ENCODE peak calls at places on chromosomes 13 and 19, in eight cellular contexts. Y is stimulated activated CD8-positive, alpha-beta memory T cell treated with anti-CD3 and anti-CD28 coated beads, Interleukin-15, amount 100 ng/mL, for 4 hours; J is T-helper 9 cell; Q is CD4-positive, CD25-positive, alpha-beta regulatory T cell; G is NCI-H2171; L is nephron progenitor cell; T is NCI-H2029 treated with DMSO at 0.1 percent for 48 hours; N is WTC11. V is an unnamed sample.

GRCh38 chr13:39938591-39938990 is 283.1 kb downstream of the COG6 start:
- DNase-seq in Y (no peak), J (no peak), Q (no peak), G (no peak), L (no peak), T (no peak), N (no peak), V (no peak)

GRCh38 chr13:100584901-100585300 is 3.7 kb downstream of the GGACT start:
- DNase-seq in Y (no peak), J (no peak), Q (peak), G (no peak), L (no peak), T (no peak), N (no peak), V (no peak)

GRCh38 chr13:70394149-70394548 is 285.9 kb upstream of the KLHL1 start:
- DNase-seq in Y (no peak), J (no peak), Q (no peak), G (no peak), L (no peak), T (no peak), N (no peak), V (no peak)

GRCh38 chr13:26600345-26600761 is 42.9 kb downstream of the WASF3 start:
- DNase-seq in Y (no peak), J (no peak), Q (no peak), G (no peak), L (no peak), T (no peak), N (no peak), V (no peak)

GRCh38 chr19:51317968-51318367 is 6.5 kb downstream of the IGLON5 start:
- DNase-seq in Y (no peak), J (no peak), Q (no peak), G (no peak), L (no peak), T (no peak), N (no peak), V (no peak)

GRCh38 chr13:27830010-27830409 is 37.7 kb downstream of the GSX1 start:
- DNase-seq in Y (peak), J (peak), Q (peak), G (no peak), L (peak), T (no peak), N (peak), V (peak)

GRCh38 chr19:13172335-13173128 is 22.3 kb downstream of the IER2 start:
- DNase-seq in Y (peak), J (peak), Q (peak), G (peak), L (no peak), T (peak), N (no peak), V (peak)

GRCh38 chr19:48283908-48284307 is 14.0 kb downstream of the ZNF114 start:
- DNase-seq in Y (no peak), J (no peak), Q (no peak), G (no peak), L (no peak), T (no peak), N (no peak), V (no peak)

GRCh38 chr19:35845215-35846037 is 6.9 kb downstream of the NPHS1 start:
- DNase-seq in Y (no peak), J (no peak), Q (peak), G (no peak), L (peak), T (no peak), N (peak), V (no peak)

GRCh38 chr13:25190256-25190655 is 18.2 kb upstream of the AMER2 start:
- DNase-seq in Y (no peak), J (no peak), Q (no peak), G (no peak), L (no peak), T (no peak), N (no peak), V (no peak)

GRCh38 chr19:5775668-5776309 is 8.8 kb downstream of the PRR22 start:
- DNase-seq in Y (no peak), J (no peak), Q (no peak), G (no peak), L (no peak), T (no peak), N (no peak), V (no peak)

GRCh38 chr19:14475251-14476073 is at the start of gene PTGER1:
- DNase-seq in Y (no peak), J (no peak), Q (peak), G (no peak), L (peak), T (no peak), N (peak), V (no peak)

GRCh38 chr19:5083547-5083965 is 114.6 kb downstream of the KDM4B start:
- DNase-seq in Y (no peak), J (no peak), Q (no peak), G (no peak), L (peak), T (no peak), N (no peak), V (no peak)

GRCh38 chr13:50126378-50127016 is 111.3 kb downstream of the KCNRG start:
- DNase-seq in Y (no peak), J (peak), Q (peak), G (no peak), L (peak), T (no peak), N (peak), V (peak)

GRCh38 chr19:38389101-38389925 is 816 bp downstream of the SPRED3 start:
- DNase-seq in Y (no peak), J (no peak), Q (no peak), G (peak), L (peak), T (no peak), N (peak), V (no peak)

GRCh38 chr19:35140898-35141626 is 2.0 kb upstream of the FXYD7 start:
- DNase-seq in Y (peak), J (peak), Q (peak), G (peak), L (peak), T (peak), N (peak), V (peak)

GRCh38 chr13:30186644-30187431 is 120.5 kb downstream of the KATNAL1 start:
- DNase-seq in Y (no peak), J (no peak), Q (no peak), G (peak), L (no peak), T (no peak), N (peak), V (no peak)

GRCh38 chr19:45402469-45403070 is 2.3 kb downstream of the PPP1R13L start:
- DNase-seq in Y (no peak), J (no peak), Q (peak), G (no peak), L (peak), T (no peak), N (peak), V (no peak)

GRCh38 chr13:74528751-74529513 is 394.7 kb upstream of the KLF12 start:
- DNase-seq in Y (no peak), J (no peak), Q (no peak), G (no peak), L (no peak), T (no peak), N (no peak), V (no peak)

GRCh38 chr13:39893808-39894207 is 238.3 kb downstream of the COG6 start:
- DNase-seq in Y (no peak), J (no peak), Q (no peak), G (no peak), L (no peak), T (no peak), N (no peak), V (no peak)

GRCh38 chr19:40387151-40387550 is 2.8 kb downstream of the HIPK4 start:
- DNase-seq in Y (no peak), J (no peak), Q (no peak), G (no peak), L (no peak), T (no peak), N (no peak), V (no peak)

GRCh38 chr13:93561553-93561952 is 334.9 kb downstream of the GPC6 start:
- DNase-seq in Y (no peak), J (no peak), Q (no peak), G (peak), L (no peak), T (no peak), N (no peak), V (no peak)

GRCh38 chr13:51542358-51542972 is 41.8 kb upstream of the WDFY2 start:
- DNase-seq in Y (no peak), J (no peak), Q (no peak), G (no peak), L (peak), T (no peak), N (peak), V (no peak)

GRCh38 chr19:52237197-52237596 is 32.2 kb upstream of the ZNF766 start:
- DNase-seq in Y (no peak), J (no peak), Q (no peak), G (no peak), L (no peak), T (no peak), N (no peak), V (no peak)

GRCh38 chr19:49425922-49426592 is 869 bp downstream of the GFY start:
- DNase-seq in Y (no peak), J (no peak), Q (no peak), G (peak), L (peak), T (peak), N (peak), V (no peak)

GRCh38 chr19:51521796-51522195 is 9.7 kb downstream of the SIGLEC6 start:
- DNase-seq in Y (no peak), J (no peak), Q (no peak), G (no peak), L (no peak), T (no peak), N (no peak), V (no peak)

GRCh38 chr13:91167706-91168459 is 179.6 kb upstream of the MIR17HG start:
- DNase-seq in Y (no peak), J (no peak), Q (no peak), G (no peak), L (no peak), T (no peak), N (no peak), V (no peak)

GRCh38 chr13:113902956-113903355 is 39.1 kb upstream of the GAS6 start:
- DNase-seq in Y (no peak), J (no peak), Q (no peak), G (no peak), L (no peak), T (no peak), N (no peak), V (no peak)

GRCh38 chr13:25686831-25687495 is 315.2 kb downstream of the ATP8A2 start:
- DNase-seq in Y (no peak), J (no peak), Q (no peak), G (peak), L (no peak), T (peak), N (no peak), V (no peak)

GRCh38 chr13:32448224-32448623 is 20.3 kb upstream of the N4BP2L1 start:
- DNase-seq in Y (no peak), J (no peak), Q (no peak), G (no peak), L (no peak), T (no peak), N (no peak), V (no peak)

GRCh38 chr19:47002106-47002766 is 17.4 kb upstream of the NPAS1 start:
- DNase-seq in Y (no peak), J (no peak), Q (no peak), G (no peak), L (no peak), T (no peak), N (peak), V (no peak)

GRCh38 chr13:73767191-73767741 is 366.9 kb downstream of the KLF12 start:
- DNase-seq in Y (no peak), J (no peak), Q (peak), G (no peak), L (no peak), T (no peak), N (peak), V (no peak)

GRCh38 chr13:44373601-44374347 is at the start of gene SERP2:
- DNase-seq in Y (no peak), J (no peak), Q (peak), G (peak), L (peak), T (no peak), N (peak), V (no peak)

GRCh38 chr13:19863323-19864017 is at the start of gene ZMYM5:
- DNase-seq in Y (peak), J (peak), Q (peak), G (peak), L (peak), T (peak), N (peak), V (peak)

GRCh38 chr13:49499889-49500660 is 4.3 kb downstream of the PHF11 start:
- DNase-seq in Y (no peak), J (no peak), Q (peak), G (no peak), L (no peak), T (no peak), N (no peak), V (no peak)

GRCh38 chr13:103873725-103874124 is 807.5 kb upstream of the SLC10A2 start:
- DNase-seq in Y (no peak), J (no peak), Q (no peak), G (no peak), L (no peak), T (no peak), N (no peak), V (no peak)

GRCh38 chr13:35720690-35721554 is 244.4 kb upstream of the MAB21L1 start:
- DNase-seq in Y (no peak), J (no peak), Q (peak), G (peak), L (peak), T (peak), N (peak), V (peak)

GRCh38 chr19:47560999-47561398 is 11.9 kb downstream of the ZNF541 start:
- DNase-seq in Y (no peak), J (no peak), Q (no peak), G (no peak), L (no peak), T (no peak), N (no peak), V (no peak)

GRCh38 chr19:40778865-40779284 is 828 bp downstream of the RAB4B start:
- DNase-seq in Y (no peak), J (no peak), Q (no peak), G (no peak), L (no peak), T (no peak), N (no peak), V (no peak)